ENCODE peak calls at places on chromosomes 7 and 10, in ten cellular contexts. L, X, G, S, F, R, P, A, E and Z are unnamed samples.

GRCh38 chr10:30207485-30208052 is 141.5 kb downstream of the MTPAP start:
- DNase-seq in L (peak), X (no peak), G (no peak), S (no peak), F (no peak), R (no peak), P (no peak), A (no peak), E (peak), Z (no peak)

GRCh38 chr7:82567841-82568240 is 124.3 kb upstream of the CACNA2D1 start:
- DNase-seq in L (no peak), X (no peak), G (no peak), S (no peak), F (no peak), R (no peak), P (no peak), A (no peak), E (no peak), Z (no peak)

GRCh38 chr7:51055039-51055840 is 261.4 kb downstream of the COBL start:
- DNase-seq in L (no peak), X (no peak), G (no peak), S (no peak), F (no peak), R (no peak), P (no peak), A (no peak), E (peak), Z (no peak)

GRCh38 chr10:11875499-11876281 is 52.5 kb downstream of the PROSER2 start:
- DNase-seq in L (peak), X (peak), G (peak), S (peak), F (peak), R (no peak), P (peak), A (peak), E (no peak), Z (no peak)

GRCh38 chr7:22296916-22297315 is 60.0 kb downstream of the RAPGEF5 start:
- DNase-seq in L (no peak), X (no peak), G (no peak), S (no peak), F (no peak), R (no peak), P (no peak), A (no peak), E (no peak), Z (no peak)

GRCh38 chr10:16566202-16566805 is 44.6 kb upstream of the C1QL3 start:
- DNase-seq in L (no peak), X (no peak), G (no peak), S (no peak), F (no peak), R (no peak), P (no peak), A (no peak), E (no peak), Z (peak)

GRCh38 chr7:141785711-141786552 is 4.1 kb upstream of the TAS2R5 start:
- DNase-seq in L (peak), X (peak), G (peak), S (peak), F (no peak), R (peak), P (no peak), A (no peak), E (peak), Z (peak)

GRCh38 chr7:7944619-7945282 is 23.8 kb upstream of the GLCCI1 start:
- DNase-seq in L (no peak), X (no peak), G (peak), S (no peak), F (no peak), R (no peak), P (no peak), A (no peak), E (no peak), Z (no peak)

GRCh38 chr7:124667754-124668153 is 97.8 kb downstream of the GPR37 start:
- DNase-seq in L (no peak), X (no peak), G (no peak), S (no peak), F (no peak), R (no peak), P (no peak), A (no peak), E (no peak), Z (no peak)

GRCh38 chr7:80362677-80363076 is 149.2 kb downstream of the GNAT3 start:
- DNase-seq in L (no peak), X (no peak), G (no peak), S (no peak), F (no peak), R (no peak), P (no peak), A (no peak), E (no peak), Z (no peak)

GRCh38 chr10:65620404-65621048 is 1305.3 kb upstream of the LRRTM3 start:
- DNase-seq in L (no peak), X (no peak), G (no peak), S (no peak), F (no peak), R (no peak), P (no peak), A (no peak), E (no peak), Z (no peak)

GRCh38 chr10:492896-493295 is 196.6 kb downstream of the DIP2C start:
- DNase-seq in L (no peak), X (no peak), G (no peak), S (no peak), F (no peak), R (no peak), P (no peak), A (peak), E (no peak), Z (no peak)

GRCh38 chr10:29873941-29874340 is 185.4 kb downstream of the JCAD start:
- DNase-seq in L (peak), X (no peak), G (no peak), S (no peak), F (no peak), R (no peak), P (no peak), A (no peak), E (no peak), Z (no peak)

GRCh38 chr7:26199301-26200112 is 1.0 kb downstream of the HNRNPA2B1 start:
- DNase-seq in L (peak), X (no peak), G (peak), S (no peak), F (peak), R (no peak), P (peak), A (peak), E (peak), Z (peak)

GRCh38 chr7:150338166-150338829 is 3.1 kb downstream of the RARRES2 start:
- DNase-seq in L (no peak), X (no peak), G (no peak), S (no peak), F (no peak), R (no peak), P (no peak), A (peak), E (no peak), Z (peak)

GRCh38 chr7:113209449-113210203 is 91.3 kb upstream of the SMIM30 start:
- DNase-seq in L (peak), X (no peak), G (no peak), S (no peak), F (no peak), R (no peak), P (no peak), A (no peak), E (no peak), Z (no peak)

GRCh38 chr7:88789480-88790064 is 6.0 kb downstream of the TEX47 start:
- DNase-seq in L (peak), X (no peak), G (peak), S (peak), F (no peak), R (no peak), P (no peak), A (no peak), E (peak), Z (peak)

DNA sequence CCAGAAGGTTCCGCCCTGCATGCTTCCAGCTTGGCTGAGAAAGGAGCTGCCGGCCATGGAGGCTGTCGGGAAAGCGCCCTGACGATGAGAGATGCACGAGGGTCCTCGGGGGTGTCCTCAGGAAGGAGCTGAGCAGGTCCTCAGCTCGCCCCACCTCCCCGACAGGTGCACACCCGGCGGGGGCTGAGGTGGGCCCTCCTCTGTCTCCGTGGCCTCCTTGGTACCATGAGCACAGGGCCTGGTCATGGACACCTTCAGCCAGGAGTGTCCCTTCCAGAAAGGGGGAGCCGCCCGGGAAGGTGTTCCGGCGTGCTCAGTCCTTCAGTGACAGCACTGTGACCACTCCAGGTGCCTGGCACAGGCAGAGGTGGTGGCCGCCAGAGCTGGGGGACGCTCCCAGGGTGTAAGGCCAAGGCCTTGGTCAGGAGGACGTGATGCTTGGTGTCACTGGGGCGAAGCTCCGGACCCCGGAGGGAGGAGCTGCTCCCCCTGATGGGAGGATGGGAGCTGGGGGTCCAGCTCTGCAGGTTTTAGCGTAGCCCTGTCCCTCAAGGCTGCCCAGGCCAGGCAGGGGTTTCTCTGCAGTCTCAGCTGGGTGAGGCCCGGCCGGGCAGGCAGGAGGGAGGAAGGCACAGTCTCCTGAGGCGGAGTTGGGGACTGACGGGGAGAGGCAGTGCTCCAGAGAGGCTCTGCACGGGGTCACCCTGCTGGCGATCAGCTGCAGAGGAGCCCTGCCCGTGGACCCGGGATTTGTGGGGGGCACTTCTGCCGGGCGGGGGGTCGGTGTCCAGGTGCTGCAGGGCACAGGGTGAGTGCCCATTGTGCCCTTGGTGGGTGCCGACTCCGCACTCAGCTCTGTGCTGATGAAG is 56.6 kb upstream of the DNAJB6 start:
- DNase-seq in L (no peak), X (no peak), G (no peak), S (no peak), F (no peak), R (no peak), P (no peak), A (peak), E (no peak), Z (no peak)
- H3K4me3 ChIP-seq in L (no peak), X (peak), G (no peak), S (no peak), F (peak), R (no peak), P (peak), A (peak), E (no peak), Z (no peak)

GRCh38 chr10:58756126-58756525 is 243.5 kb downstream of the BICC1 start:
- DNase-seq in L (peak), X (no peak), G (no peak), S (peak), F (no peak), R (no peak), P (no peak), A (no peak), E (no peak), Z (no peak)
- H3K4me3 ChIP-seq in L (peak), X (peak), G (no peak), S (no peak), F (peak), R (no peak), P (no peak), A (no peak), E (no peak), Z (no peak)

GRCh38 chr7:5598261-5598761 is 174.7 kb upstream of the TNRC18 start:
- DNase-seq in L (peak), X (no peak), G (peak), S (no peak), F (peak), R (no peak), P (no peak), A (no peak), E (no peak), Z (peak)

GRCh38 chr7:5596896-5597246 is 173.2 kb upstream of the TNRC18 start:
- DNase-seq in L (no peak), X (no peak), G (no peak), S (no peak), F (no peak), R (no peak), P (no peak), A (no peak), E (no peak), Z (no peak)

GRCh38 chr7:5599543-5600200 is 176.0 kb upstream of the TNRC18 start:
- DNase-seq in L (no peak), X (no peak), G (no peak), S (no peak), F (no peak), R (no peak), P (no peak), A (no peak), E (no peak), Z (no peak)

GRCh38 chr7:5597772-5598171 is 174.1 kb upstream of the TNRC18 start:
- DNase-seq in L (peak), X (no peak), G (peak), S (no peak), F (peak), R (no peak), P (no peak), A (no peak), E (no peak), Z (peak)

DNA sequence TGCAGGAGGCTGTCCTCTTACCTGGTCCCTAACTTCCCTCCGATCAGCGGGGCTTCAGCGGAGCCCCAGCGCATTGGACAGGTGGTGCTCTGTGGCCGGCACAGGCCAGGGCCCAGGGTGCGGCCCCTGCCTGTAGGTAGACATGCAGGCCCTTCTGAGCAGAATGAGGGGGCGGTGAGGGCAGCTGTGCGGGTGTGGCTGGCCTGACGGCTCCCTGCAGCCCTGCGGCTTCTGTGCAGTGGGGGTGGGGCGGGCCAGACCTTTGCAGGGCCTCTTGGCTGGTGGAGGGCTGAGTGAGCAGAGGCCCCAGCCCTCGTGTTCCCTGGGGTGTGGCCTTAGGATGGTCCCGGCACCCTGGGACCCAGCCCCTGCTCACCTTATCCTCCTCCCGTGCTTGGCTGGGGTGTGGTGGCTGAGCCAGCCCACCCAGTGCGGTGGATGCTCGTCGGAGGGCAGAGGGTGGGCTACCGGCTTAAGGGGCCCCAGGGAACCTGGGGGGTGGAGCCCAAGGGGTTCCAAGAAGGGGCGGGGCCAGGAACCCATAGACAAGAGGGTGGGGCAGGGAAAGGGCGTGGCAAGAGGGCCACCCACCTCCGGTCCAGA is 175.2 kb upstream of the TNRC18 start:
- DNase-seq in L (peak), X (no peak), G (peak), S (no peak), F (peak), R (no peak), P (no peak), A (no peak), E (peak), Z (peak)
- H3K4me3 ChIP-seq in L (no peak), X (no peak), G (no peak), S (no peak), F (no peak), R (no peak), P (no peak), A (no peak), E (no peak), Z (peak)

DNA sequence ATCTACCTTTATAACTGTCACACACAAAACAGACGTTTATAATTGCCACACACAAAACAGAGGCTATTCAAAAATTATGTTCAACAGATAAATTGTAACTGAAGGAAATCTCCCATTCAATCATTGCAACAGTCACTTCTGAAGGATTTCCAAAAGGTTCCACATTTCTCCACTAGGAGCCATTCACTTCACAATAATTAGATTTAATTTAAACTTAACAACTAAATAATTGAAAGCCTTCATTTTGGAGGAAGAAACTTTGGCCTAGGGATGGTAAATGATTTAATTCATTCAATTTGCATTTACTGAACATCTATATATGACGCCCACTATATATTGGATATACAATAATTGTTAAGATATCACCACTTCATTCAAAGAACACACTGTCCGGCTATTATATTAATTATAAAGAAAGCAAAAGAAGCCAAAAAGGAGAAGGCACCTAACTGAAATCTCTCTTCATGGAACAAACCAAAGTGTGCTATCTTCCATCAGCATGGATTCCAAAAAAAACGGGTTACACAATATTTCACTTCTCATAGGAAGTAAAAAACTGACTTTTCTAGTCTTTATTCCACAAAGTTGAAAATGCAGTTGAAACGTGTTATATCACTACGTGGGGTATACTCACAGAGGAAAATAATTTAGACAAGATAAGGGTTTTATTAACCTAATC is 1.7 kb downstream of the ATAD1 start:
- DNase-seq in L (no peak), X (no peak), G (no peak), S (no peak), F (no peak), R (no peak), P (no peak), A (no peak), E (no peak), Z (peak)
- H3K4me3 ChIP-seq in L (peak), X (no peak), G (peak), S (no peak), F (no peak), R (peak), P (peak), A (no peak), E (peak), Z (peak)

GRCh38 chr10:101231912-101232689 is 2.8 kb upstream of the LBX1 start:
- DNase-seq in L (no peak), X (no peak), G (no peak), S (no peak), F (no peak), R (no peak), P (no peak), A (no peak), E (no peak), Z (no peak)

GRCh38 chr10:101229275-101230184 is at the start of gene LBX1:
- DNase-seq in L (no peak), X (no peak), G (peak), S (no peak), F (no peak), R (no peak), P (no peak), A (no peak), E (no peak), Z (no peak)

GRCh38 chr10:101228682-101229274 is 485 bp downstream of the LBX1 start:
- DNase-seq in L (no peak), X (no peak), G (peak), S (no peak), F (no peak), R (no peak), P (no peak), A (no peak), E (peak), Z (no peak)

GRCh38 chr10:101231092-101231491 is 1.8 kb upstream of the LBX1 start:
- DNase-seq in L (no peak), X (no peak), G (no peak), S (no peak), F (no peak), R (no peak), P (no peak), A (no peak), E (no peak), Z (no peak)

GRCh38 chr10:101230185-101230917 is 1.1 kb upstream of the LBX1 start:
- DNase-seq in L (no peak), X (no peak), G (no peak), S (no peak), F (no peak), R (no peak), P (no peak), A (no peak), E (no peak), Z (no peak)
- H3K4me3 ChIP-seq in L (no peak), X (no peak), G (peak), S (no peak), F (no peak), R (peak), P (peak), A (no peak), E (peak), Z (no peak)

GRCh38 chr7:79245623-79246249 is 207.7 kb downstream of the MAGI2 start:
- DNase-seq in L (no peak), X (no peak), G (peak), S (no peak), F (no peak), R (no peak), P (no peak), A (no peak), E (no peak), Z (peak)

GRCh38 chr7:79244482-79244881 is 209.0 kb downstream of the MAGI2 start:
- DNase-seq in L (no peak), X (no peak), G (no peak), S (no peak), F (no peak), R (no peak), P (no peak), A (no peak), E (no peak), Z (no peak)

GRCh38 chr7:79241288-79242055 is 212.0 kb downstream of the MAGI2 start:
- DNase-seq in L (peak), X (peak), G (no peak), S (peak), F (no peak), R (no peak), P (no peak), A (no peak), E (no peak), Z (no peak)

GRCh38 chr7:79236352-79237028 is 217.0 kb downstream of the MAGI2 start:
- DNase-seq in L (no peak), X (no peak), G (no peak), S (no peak), F (no peak), R (no peak), P (no peak), A (no peak), E (no peak), Z (no peak)

DNA sequence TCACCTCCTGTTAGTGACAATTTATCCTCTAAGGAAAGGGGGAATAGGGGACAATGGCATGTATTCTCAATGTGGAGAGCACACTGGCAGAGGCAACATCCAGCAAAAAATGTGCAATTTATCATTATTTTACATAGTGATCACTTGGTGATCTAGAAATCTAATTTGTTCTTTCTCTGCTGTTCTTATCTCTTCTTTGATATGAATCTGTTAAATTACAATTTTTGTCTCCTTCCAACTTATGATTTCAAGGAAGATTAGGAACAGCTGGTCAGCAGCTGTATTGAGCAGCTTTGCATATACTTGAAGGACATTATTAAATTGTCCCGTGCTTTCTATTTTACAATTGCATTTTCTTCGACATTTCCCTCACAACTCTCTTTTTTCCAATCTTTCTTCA is 213.1 kb downstream of the MAGI2 start:
- DNase-seq in L (no peak), X (no peak), G (no peak), S (no peak), F (no peak), R (no peak), P (no peak), A (no peak), E (no peak), Z (no peak)
- H3K4me3 ChIP-seq in L (no peak), X (no peak), G (no peak), S (no peak), F (no peak), R (no peak), P (no peak), A (no peak), E (no peak), Z (no peak)

GRCh38 chr10:104123397-104123796 is 1.4 kb downstream of the SFR1 start:
- DNase-seq in L (no peak), X (no peak), G (no peak), S (no peak), F (no peak), R (no peak), P (no peak), A (no peak), E (no peak), Z (peak)
- H3K4me3 ChIP-seq in L (no peak), X (no peak), G (peak), S (no peak), F (no peak), R (no peak), P (no peak), A (no peak), E (no peak), Z (peak)